ENCODE peak calls at places on chromosomes 3 and 15, in four cellular contexts. H, E, D and O are unnamed samples. For H3K4me1 and H3K36me3, the result is how much of the 10 kb centered on the place peaks cover.

GRCh38 chr15:25188551-25189101 is 233.8 kb downstream of the SNRPN start:
- DNase-seq in H (no peak), E (no peak), D (no peak), O (no peak)

GRCh38 chr15:75054172-75054897 is 30.9 kb downstream of the PPCDC start:
- DNase-seq in H (no peak), E (no peak), D (no peak), O (no peak)

GRCh38 chr15:41487376-41487775 is 6.3 kb upstream of the ITPKA start:
- DNase-seq in D (peak), E (no peak), H (no peak), O (no peak)

GRCh38 chr3:19934098-19934566 is at the start of gene EFHB:
- DNase-seq in E (peak), D (no peak), H (no peak), O (no peak)

GRCh38 chr3:149352556-149352955 is 19.1 kb upstream of the TM4SF18 start:
- DNase-seq in E (peak), D (peak), H (peak), O (peak)

GRCh38 chr3:123290107-123290930 is 88.6 kb downstream of the SEC22A start:
- DNase-seq in E (no peak), H (no peak), D (no peak), O (no peak)

GRCh38 chr3:28150465-28151206 is 90.8 kb upstream of the CMC1 start:
- DNase-seq in H (no peak), D (no peak), E (no peak), O (no peak)

GRCh38 chr3:152909180-152909883 is 74.4 kb downstream of the P2RY1 start:
- DNase-seq in H (no peak), E (no peak), D (no peak), O (peak)

GRCh38 chr3:9817437-9817836 is 7.4 kb downstream of the TTLL3 start:
- DNase-seq in D (no peak), H (no peak), E (no peak), O (no peak)

GRCh38 chr3:117454236-117454635 is 744.7 kb downstream of the TUSC7 start:
- DNase-seq in D (no peak), E (no peak), H (no peak), O (no peak)

GRCh38 chr3:118559286-118559685 is 475.4 kb downstream of the IGSF11 start:
- DNase-seq in E (no peak), D (no peak), H (no peak), O (no peak)

DNA sequence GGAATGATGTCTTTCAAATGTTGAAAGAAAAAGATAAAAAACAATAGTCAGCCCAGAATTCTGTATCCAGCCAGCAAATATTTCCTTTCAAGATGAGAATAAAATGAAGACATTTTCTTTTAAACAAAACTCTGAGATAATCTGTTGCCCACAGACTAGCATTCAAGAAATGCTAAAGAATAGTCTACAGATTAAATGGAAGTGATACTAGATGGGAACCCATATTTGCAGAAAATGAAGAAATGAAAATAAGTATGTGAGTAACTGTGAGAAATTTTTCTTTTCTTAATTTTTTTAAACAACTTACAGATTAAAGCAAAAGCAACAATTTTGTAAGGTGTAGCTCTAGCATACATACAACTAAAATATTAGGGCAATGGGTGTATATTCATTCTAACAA is 469.8 kb downstream of the IGSF11 start:
- DNase-seq in E (no peak), H (no peak), D (no peak), O (no peak)
- H3K4me1 ChIP-seq in E (under half), H (under half), D (under half), O (under half)

DNA sequence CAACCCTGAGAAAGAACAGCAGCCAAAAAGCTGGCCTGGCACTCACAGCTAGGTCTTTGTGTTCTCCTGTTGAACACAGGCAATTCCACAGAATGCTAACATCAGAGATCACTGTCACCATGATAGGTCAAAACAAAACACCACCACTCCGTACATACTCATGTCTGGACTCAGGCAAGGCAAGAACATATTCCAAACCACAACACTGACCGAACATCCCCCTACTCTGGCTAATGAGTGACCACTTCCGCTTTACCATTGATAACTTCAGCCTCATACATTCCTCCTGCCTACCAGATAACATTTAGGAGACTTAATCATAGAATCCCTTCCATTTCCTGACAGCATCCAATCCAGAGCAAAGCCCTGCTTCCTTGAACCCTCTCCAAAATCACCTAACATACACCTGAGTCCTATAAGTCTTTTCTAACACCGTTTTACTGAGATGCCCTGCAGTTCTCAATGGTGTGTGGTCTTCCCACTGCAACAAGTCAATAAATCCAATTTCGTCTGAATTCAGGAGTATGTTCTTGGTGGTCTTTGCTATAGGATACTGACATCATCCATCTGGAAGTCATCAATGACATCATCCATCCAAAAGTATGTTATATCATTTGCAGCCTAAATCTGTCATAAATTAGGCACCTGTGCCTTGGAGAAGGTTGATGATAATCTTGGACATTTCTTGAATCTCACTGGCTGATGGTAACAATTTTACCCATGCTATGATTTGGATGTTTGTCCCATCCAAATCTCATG is 23.7 kb downstream of the RIOX2 start:
- DNase-seq in H (no peak), E (no peak), D (no peak), O (no peak)
- H3K36me3 ChIP-seq in H (half or more), E (under half), D (half or more), O (half or more)

GRCh38 chr15:68439506-68439905 is 7.5 kb upstream of the ITGA11 start:
- DNase-seq in H (no peak), E (no peak), D (no peak), O (no peak)
- H3K4me1 ChIP-seq in H (under half), E (under half), D (under half), O (under half)

GRCh38 chr3:11564577-11565001 is 79.1 kb downstream of the VGLL4 start:
- DNase-seq in D (peak), H (no peak), E (no peak), O (no peak)
- H3K36me3 ChIP-seq in D (under half), H (half or more), E (under half), O (half or more)

DNA sequence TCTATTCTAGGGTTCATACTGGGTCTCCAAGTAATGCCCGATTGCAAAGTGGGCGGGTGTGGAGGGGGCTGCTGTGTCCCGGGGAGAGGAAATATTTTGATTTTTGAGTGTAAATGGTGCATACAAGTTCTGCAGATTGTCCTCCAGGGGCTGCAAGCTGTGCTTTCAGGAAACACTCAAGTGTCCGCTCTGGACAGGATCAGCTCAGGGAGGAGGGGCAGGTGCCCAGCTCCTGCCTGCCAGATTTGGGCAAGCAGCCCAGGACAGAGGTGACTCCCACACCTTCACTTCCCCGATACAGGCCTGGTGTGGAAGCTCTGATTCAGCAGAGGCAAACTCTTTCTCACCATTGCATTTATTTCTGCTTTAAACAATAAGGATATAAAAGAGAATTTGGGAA is 142.7 kb downstream of the ALDH1A2 start:
- DNase-seq in E (no peak), H (no peak), D (peak), O (peak)
- H3K4me1 ChIP-seq in E (under half), H (under half), D (under half), O (under half)